ENCODE peak calls at places on chromosome 10, in five cellular contexts. X is K562, T is HepG2, M is H1, L is GM12878. R is an unnamed sample.

GRCh38 chr10:34916368-34916767 is 101.3 kb upstream of the PARD3 start:
- DNase-seq in X (no peak), L (no peak), M (no peak), T (no peak), R (no peak)

GRCh38 chr10:124285587-124286527 is 132.9 kb downstream of the OAT start:
- DNase-seq in X (no peak), T (no peak), M (no peak), L (peak; percentile 86), R (no peak)

GRCh38 chr10:132987671-132988571 is 45.6 kb upstream of the CFAP46 start:
- DNase-seq in X (no peak), T (no peak), M (no peak), L (no peak), R (no peak)

GRCh38 chr10:7121154-7121797 is 289.6 kb downstream of the SFMBT2 start:
- DNase-seq in L (no peak), T (peak; percentile 27), X (peak; percentile 77), M (peak; percentile 15), R (peak; percentile 8)

GRCh38 chr10:50325449-50326188 is 74.3 kb upstream of the ASAH2 start:
- DNase-seq in X (no peak), L (no peak), T (no peak), M (peak; percentile 5), R (peak; percentile 41)

GRCh38 chr10:76024460-76025123 is 593.2 kb downstream of the LRMDA start:
- DNase-seq in L (no peak), X (no peak), M (no peak), T (peak; percentile 92), R (no peak)

GRCh38 chr10:59047957-59048618 is 128.4 kb upstream of the PHYHIPL start:
- DNase-seq in T (no peak), M (no peak), L (peak; percentile 84), X (no peak), R (no peak)

GRCh38 chr10:69936091-69936490 is 116.6 kb upstream of the MACROH2A2 start:
- DNase-seq in T (no peak), X (peak; percentile 47), M (no peak), L (no peak), R (no peak)

GRCh38 chr10:65083222-65083621 is 1562.0 kb downstream of the REEP3 start:
- DNase-seq in M (no peak), L (no peak), T (no peak), X (no peak), R (no peak)

GRCh38 chr10:44982496-44982895 is 3.9 kb upstream of the DEPP1 start:
- DNase-seq in M (no peak), T (no peak), X (no peak), L (no peak), R (no peak)

GRCh38 chr10:6918305-6918704 is 338.2 kb upstream of the PRKCQ start:
- DNase-seq in L (no peak), M (peak; percentile 15), X (peak; percentile 19), T (no peak), R (no peak)

GRCh38 chr10:75469018-75469616 is 37.7 kb downstream of the LRMDA start:
- DNase-seq in M (no peak), L (no peak), X (no peak), T (peak; percentile 6), R (no peak)

GRCh38 chr10:102394801-102395676 is 466 bp upstream of the NFKB2 start:
- DNase-seq in T (peak; percentile 65), M (peak; percentile 59), X (peak; percentile 80), L (peak; percentile 62), R (peak; percentile 72)

GRCh38 chr10:17523246-17523753 is 68.9 kb upstream of the ST8SIA6 start:
- DNase-seq in T (no peak), L (no peak), M (no peak), X (no peak), R (no peak)

DNA sequence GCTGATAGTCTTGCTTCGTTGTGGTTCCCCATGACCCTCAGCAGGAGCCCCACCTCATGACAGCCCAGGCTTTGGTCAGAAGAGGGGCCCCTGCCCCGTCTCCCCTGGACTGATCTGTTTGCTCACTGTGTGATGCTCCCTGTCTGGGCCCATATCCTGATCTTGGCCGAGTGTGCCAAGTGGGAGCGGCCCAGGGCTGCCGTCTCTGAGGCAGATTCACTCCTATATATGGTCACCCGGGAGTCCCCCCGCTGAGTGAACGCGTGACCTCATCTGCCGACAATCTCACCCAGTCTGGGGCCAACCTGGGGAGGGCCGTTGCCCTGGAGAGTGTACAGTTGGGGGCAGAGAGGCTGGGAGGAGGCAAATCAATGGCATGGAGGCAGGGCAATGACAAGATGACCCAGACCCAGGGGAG is 34.5 kb downstream of the PPIF start:
- DNase-seq in L (no peak), M (no peak), X (no peak), T (peak; percentile 76), R (no peak)
- TF ChIP-seq SRF in L (no peak), M (peak; percentile 78), X (no peak), T (peak; percentile 92), R (no peak)

GRCh38 chr10:127986543-127987466 is 79.9 kb downstream of the PTPRE start:
- DNase-seq in T (no peak), X (no peak), L (no peak), M (no peak), R (no peak)
- TF ChIP-seq YY1 in T (no peak), X (no peak), L (no peak), M (no peak), R (no peak)

DNA sequence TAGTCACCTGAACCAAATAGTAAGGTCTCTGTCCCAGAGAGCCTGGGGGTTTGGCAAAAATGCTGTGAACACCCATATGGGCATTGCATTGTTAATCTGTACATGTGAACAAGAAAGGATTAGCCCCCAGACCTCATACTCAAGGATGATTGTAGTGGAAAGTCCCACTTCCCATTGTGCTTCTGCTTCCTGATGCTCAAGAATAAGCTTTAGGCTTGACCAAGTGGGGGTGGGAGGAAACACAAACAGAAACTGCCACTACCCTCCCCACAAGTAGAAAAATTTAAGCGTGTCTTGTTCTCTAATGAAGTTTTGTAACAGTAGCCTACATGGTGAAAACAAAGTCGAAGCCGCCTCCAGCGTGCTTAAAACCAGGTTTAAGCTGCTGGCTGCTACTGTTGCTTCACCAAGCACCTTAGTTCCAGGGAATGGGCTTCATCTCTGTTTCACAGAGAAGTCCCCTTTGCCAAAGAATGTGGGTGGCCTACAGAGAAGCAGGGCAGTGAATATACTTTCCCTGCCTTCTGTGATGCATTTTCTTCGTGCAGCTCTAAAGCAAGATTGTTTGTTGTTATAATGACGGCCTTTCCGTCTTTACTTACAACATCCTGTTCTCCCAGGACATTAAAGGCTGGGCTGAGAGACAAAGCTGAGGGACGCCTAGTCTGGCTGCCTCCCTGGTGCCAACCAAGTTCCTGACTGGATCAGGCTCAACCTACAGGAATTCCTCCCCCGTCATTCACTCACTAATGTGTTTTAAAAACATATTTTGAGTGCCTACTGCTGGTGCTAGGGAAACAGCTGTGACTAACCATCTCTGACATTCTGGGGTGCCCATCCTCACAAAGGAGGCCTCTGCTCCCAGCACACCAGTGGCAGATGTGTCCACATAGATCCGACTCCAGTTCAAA is 32.1 kb upstream of the CCSER2 start:
- DNase-seq in T (no peak), M (no peak), L (no peak), X (no peak), R (no peak)
- TF ChIP-seq SRF in T (no peak), M (no peak), L (no peak), X (no peak), R (no peak)

GRCh38 chr10:101221479-101222246 is 7.6 kb downstream of the LBX1 start:
- DNase-seq in M (no peak), L (no peak), X (no peak), T (no peak), R (no peak)
- TF ChIP-seq YY1 in M (no peak), L (no peak), X (no peak), T (no peak), R (no peak)